ENCODE peak calls at places on chromosomes 7 and 10, in ten cellular contexts. T is hepatocyte; J is SK-N-SH; O is Peyer's patch; B is brain microvascular endothelial cell; Z is CD8-positive, alpha-beta T cell; K is upper lobe of left lung; Q is A549; C is psoas muscle; L is AG04450. D is an unnamed sample.
A peak's percentile ranks its signal among the peaks of the same experiment; 100 is the strongest.

GRCh38 chr7:55246181-55246580 is 119.0 kb upstream of the LANCL2 start:
- DNase-seq in J (no peak), Q (no peak), K (no peak), L (no peak), C (no peak), B (no peak), T (no peak), O (no peak), Z (no peak), D (no peak)

GRCh38 chr10:18043148-18043547 is 91.4 kb downstream of the SLC39A12 start:
- DNase-seq in T (no peak), C (no peak), J (no peak), K (no peak), L (peak; percentile 21), Q (no peak), O (no peak), B (peak; percentile 45), Z (no peak), D (no peak)

GRCh38 chr10:101840102-101840684 is 3.4 kb downstream of the KCNIP2 start:
- DNase-seq in L (no peak), B (no peak), O (no peak), J (peak; percentile 36), Q (no peak), K (no peak), Z (no peak), T (no peak), C (no peak), D (no peak)

GRCh38 chr7:46256870-46257528 is 335.9 kb upstream of the IGFBP3 start:
- DNase-seq in C (no peak), L (no peak), T (no peak), O (no peak), B (no peak), K (no peak), J (peak; percentile 8), Z (no peak), Q (no peak), D (no peak)

GRCh38 chr7:75654855-75655254 is 83.9 kb downstream of the HIP1 start:
- DNase-seq in T (no peak), L (no peak), Z (no peak), K (no peak), J (no peak), Q (no peak), C (no peak), O (no peak), B (no peak), D (no peak)

GRCh38 chr10:102718220-102718619 is 3.8 kb downstream of the SFXN2 start:
- DNase-seq in T (peak; percentile 69), B (peak; percentile 58), J (no peak), Q (no peak), C (no peak), L (no peak), O (no peak), K (no peak), Z (no peak), D (no peak)

GRCh38 chr10:112002191-112002590 is 181.4 kb downstream of the GPAM start:
- DNase-seq in B (no peak), T (no peak), O (no peak), J (no peak), K (no peak), Q (no peak), Z (no peak), L (no peak), C (no peak), D (no peak)

GRCh38 chr10:71755179-71755879 is 18.0 kb downstream of the VSIR start:
- DNase-seq in L (no peak), K (no peak), T (no peak), O (no peak), B (no peak), C (no peak), Q (no peak), J (no peak), Z (no peak), D (no peak)

GRCh38 chr7:154911862-154912261 is 91.1 kb downstream of the PAXIP1 start:
- DNase-seq in L (no peak), J (peak; percentile 19), C (no peak), T (no peak), Z (no peak), K (no peak), O (no peak), Q (no peak), B (no peak), D (no peak)

GRCh38 chr7:24912424-24912823 is 67.6 kb downstream of the OSBPL3 start:
- DNase-seq in L (no peak), B (no peak), T (no peak), Z (no peak), C (no peak), K (no peak), J (no peak), Q (no peak), O (no peak), D (no peak)

GRCh38 chr10:47022311-47023131 is 111.3 kb downstream of the PTPN20 start:
- DNase-seq in J (no peak), Q (no peak), B (no peak), O (no peak), L (no peak), C (peak; percentile 43), T (no peak), Z (no peak), K (peak; percentile 26), D (peak; percentile 67)

GRCh38 chr7:15972767-15973362 is 286.4 kb upstream of the MEOX2 start:
- DNase-seq in Q (no peak), T (no peak), B (peak; percentile 38), J (no peak), O (no peak), L (no peak), Z (no peak), C (no peak), K (no peak), D (no peak)

GRCh38 chr10:122490786-122491680 is 29.7 kb downstream of the HTRA1 start:
- DNase-seq in J (no peak), L (no peak), Z (no peak), T (no peak), O (peak; percentile 65), B (no peak), Q (no peak), K (no peak), C (peak; percentile 31), D (no peak)

GRCh38 chr10:73731588-73732375 is 12.4 kb upstream of the SEC24C start:
- DNase-seq in B (no peak), L (no peak), K (no peak), Q (no peak), Z (no peak), C (no peak), O (no peak), J (no peak), T (no peak), D (no peak)

GRCh38 chr7:85324145-85324799 is 137.4 kb upstream of the SEMA3D start:
- DNase-seq in B (no peak), L (no peak), K (no peak), C (no peak), Z (no peak), Q (no peak), O (no peak), J (peak; percentile 49), T (no peak), D (no peak)

GRCh38 chr10:70557876-70558275 is 44.7 kb downstream of the PRF1 start:
- DNase-seq in Z (no peak), T (no peak), O (no peak), K (no peak), J (no peak), B (no peak), L (no peak), C (no peak), Q (no peak), D (no peak)

GRCh38 chr10:113965683-113966082 is 78.0 kb upstream of the ADRB1 start:
- DNase-seq in L (no peak), Z (no peak), J (no peak), K (no peak), O (no peak), T (no peak), B (no peak), C (no peak), Q (no peak), D (no peak)
- H3K4me3 ChIP-seq in L (no peak overlapping the region), Z (no peak overlapping the region), J (no peak overlapping the region), K (no peak overlapping the region), O (no peak overlapping the region), T (no peak overlapping the region), B (no peak overlapping the region), C (no peak overlapping the region), Q (no peak overlapping the region), D (no peak overlapping the region)

GRCh38 chr7:143924851-143925250 is 10.2 kb upstream of the OR2F2 start:
- DNase-seq in Z (no peak), J (no peak), O (no peak), Q (no peak), T (no peak), K (no peak), C (no peak), B (no peak), L (no peak), D (no peak)
- TF ChIP-seq CTCF in Z (no peak), J (no peak), O (no peak), Q (no peak), T (no peak), K (no peak), C (no peak), B (no peak), L (no peak), D (no peak)

GRCh38 chr10:52814506-52814905 is 41.9 kb upstream of the MBL2 start:
- DNase-seq in T (no peak), Z (no peak), O (no peak), C (no peak), Q (no peak), J (no peak), L (no peak), K (no peak), B (no peak), D (no peak)
- H3K4me3 ChIP-seq in T (no peak overlapping the region), Z (no peak overlapping the region), O (no peak overlapping the region), C (no peak overlapping the region), Q (no peak overlapping the region), J (no peak overlapping the region), L (no peak overlapping the region), K (no peak overlapping the region), B (no peak overlapping the region), D (no peak overlapping the region)

GRCh38 chr10:53846809-53847208 is 954.2 kb downstream of the PCDH15 start:
- DNase-seq in L (no peak), K (no peak), C (no peak), Q (no peak), J (no peak), B (no peak), O (no peak), T (no peak), Z (no peak), D (no peak)
- TF ChIP-seq CTCF in L (peak; percentile 25), K (no peak), C (no peak), Q (no peak), J (peak; percentile 37), B (peak; percentile 25), O (no peak), T (no peak), Z (no peak), D (no peak)

DNA sequence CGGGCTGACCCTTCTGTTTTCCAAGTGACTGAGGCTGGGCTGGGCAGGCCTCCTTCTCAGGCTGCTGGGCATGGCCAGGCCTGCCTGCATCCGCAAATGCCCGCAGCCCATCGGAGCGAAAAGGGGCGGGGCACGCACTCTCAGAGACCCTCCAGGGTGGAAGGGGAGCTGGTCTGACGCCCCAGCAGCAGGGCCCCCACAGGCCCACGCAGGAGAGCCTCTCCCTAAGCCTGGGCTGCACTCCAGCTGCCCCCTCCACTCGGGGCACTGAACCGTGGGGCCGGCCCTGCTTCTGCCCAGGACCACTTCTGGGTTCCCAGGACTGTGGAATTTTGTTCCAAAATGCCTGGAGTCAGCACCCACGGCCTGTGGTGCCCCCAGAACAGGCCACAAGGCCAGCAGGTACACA is 9.3 kb downstream of the ADAP1 start:
- DNase-seq in Z (no peak), Q (no peak), J (no peak), K (no peak), T (no peak), L (no peak), B (no peak), C (peak; percentile 4), O (no peak), D (no peak)
- H3K4me3 ChIP-seq in Z (no peak overlapping the region), Q (no peak overlapping the region), J (no peak overlapping the region), K (peak overlapping the region; percentile 40), T (no peak overlapping the region), L (no peak overlapping the region), B (no peak overlapping the region), C (no peak overlapping the region), O (peak overlapping the region; percentile 57), D (no peak overlapping the region)

D was measured in coronary artery.